ENCODE peak calls at places on chromosomes 1 and 21, in seven cellular contexts. C is kidney, V is BJ, A is stomach, F is HCT116, B is MM.1S, I is OCI-LY7. E is an unnamed sample.

GRCh38 chr1:187047298-187047697 is 218.5 kb downstream of the PLA2G4A start:
- DNase-seq in V (no peak), A (no peak), B (no peak), F (no peak), C (no peak), I (no peak), E (no peak)

GRCh38 chr21:31132574-31133242 is 94.4 kb upstream of the KRTAP19-8 start:
- DNase-seq in F (no peak), C (no peak), I (no peak), B (peak), A (no peak), V (no peak), E (peak)

GRCh38 chr1:77538956-77539509 is 143.4 kb downstream of the ZZZ3 start:
- DNase-seq in C (no peak), F (no peak), V (peak), B (no peak), I (no peak), A (no peak), E (peak)

GRCh38 chr21:15135867-15136629 is 71.2 kb upstream of the NRIP1 start:
- DNase-seq in A (no peak), I (no peak), B (no peak), V (no peak), F (no peak), C (no peak), E (no peak)

GRCh38 chr1:33684346-33685122 is 179.3 kb upstream of the HMGB4 start:
- DNase-seq in C (no peak), V (no peak), F (no peak), A (no peak), B (no peak), I (no peak), E (no peak)

GRCh38 chr1:225428066-225428878 is 434 bp upstream of the LBR start:
- DNase-seq in C (peak), A (peak), V (peak), F (peak), I (peak), B (peak), E (peak)

GRCh38 chr1:232793944-232794343 is 11.3 kb upstream of the MAP10 start:
- DNase-seq in F (peak), I (no peak), A (no peak), C (no peak), V (peak), B (peak), E (peak)

GRCh38 chr1:163205513-163205912 is 2.8 kb upstream of the RGS5 start:
- DNase-seq in A (no peak), B (no peak), F (no peak), I (no peak), V (peak), C (no peak), E (no peak)

GRCh38 chr1:60102691-60103090 is 29.1 kb upstream of the C1orf87 start:
- DNase-seq in F (no peak), A (no peak), C (no peak), I (no peak), V (no peak), B (no peak), E (no peak)

GRCh38 chr1:223270155-223270554 is 93.8 kb downstream of the SUSD4 start:
- DNase-seq in B (no peak), I (no peak), V (no peak), C (no peak), F (no peak), A (peak), E (no peak)

GRCh38 chr1:242523282-242523967 is 1.1 kb downstream of the PLD5 start:
- DNase-seq in A (no peak), I (no peak), C (no peak), B (no peak), V (no peak), F (no peak), E (no peak)

GRCh38 chr1:52659851-52660596 is 27.1 kb downstream of the SHISAL2A start:
- DNase-seq in B (no peak), A (no peak), V (no peak), F (no peak), C (no peak), I (no peak), E (no peak)

GRCh38 chr1:207034208-207034607 is 1.7 kb upstream of the C1orf116 start:
- DNase-seq in F (no peak), C (no peak), I (no peak), B (no peak), V (no peak), A (no peak), E (no peak)

GRCh38 chr1:91080650-91081049 is 58.8 kb upstream of the ZNF644 start:
- DNase-seq in F (no peak), I (no peak), V (no peak), A (no peak), B (no peak), C (no peak), E (peak)

GRCh38 chr1:22255341-22256212 is 112.7 kb upstream of the WNT4 start:
- DNase-seq in V (no peak), C (no peak), F (no peak), B (no peak), I (no peak), A (peak), E (no peak)

GRCh38 chr1:53685272-53686051 is 53.5 kb downstream of the GLIS1 start:
- DNase-seq in A (no peak), F (no peak), I (no peak), C (no peak), V (no peak), B (no peak), E (no peak)

GRCh38 chr1:7727816-7728477 is 43.1 kb upstream of the VAMP3 start:
- DNase-seq in B (no peak), C (no peak), F (no peak), I (no peak), A (no peak), V (no peak), E (no peak)

GRCh38 chr1:145878724-145879123 is 6.9 kb downstream of the ANKRD35 start:
- DNase-seq in C (no peak), F (no peak), A (no peak), I (no peak), B (no peak), V (no peak), E (no peak)

GRCh38 chr1:88801575-88802208 is 89.7 kb downstream of the GTF2B start:
- DNase-seq in I (no peak), V (no peak), A (no peak), C (no peak), F (no peak), B (no peak), E (peak)

GRCh38 chr1:212218911-212219310 is 66.3 kb upstream of the PPP2R5A start:
- DNase-seq in C (no peak), I (peak), A (no peak), F (no peak), V (peak), B (peak), E (peak)

GRCh38 chr1:96987186-96987703 is 265.7 kb downstream of the PTBP2 start:
- DNase-seq in A (no peak), B (no peak), I (no peak), C (no peak), F (no peak), V (no peak), E (no peak)

GRCh38 chr1:30744060-30744756 is 13.4 kb downstream of the LAPTM5 start:
- DNase-seq in I (peak), C (peak), A (no peak), F (no peak), V (no peak), B (peak), E (peak)

GRCh38 chr1:215932558-215932957 is 365.5 kb downstream of the KCTD3 start:
- DNase-seq in F (no peak), V (no peak), I (no peak), C (no peak), B (no peak), A (no peak), E (no peak)

GRCh38 chr1:212782422-212783154 is 9.0 kb downstream of the NSL1 start:
- DNase-seq in I (peak), F (no peak), C (no peak), V (no peak), A (no peak), B (peak), E (peak)

GRCh38 chr1:10438677-10439163 is 8.5 kb downstream of the CENPS start:
- DNase-seq in I (no peak), V (no peak), A (no peak), C (no peak), F (no peak), B (no peak), E (no peak)

GRCh38 chr1:17919525-17920439 is 164.6 kb downstream of the ACTL8 start:
- DNase-seq in B (peak), V (no peak), A (peak), F (peak), I (peak), C (no peak), E (peak)

GRCh38 chr1:228346731-228347130 is 59.9 kb downstream of the TRIM11 start:
- DNase-seq in B (no peak), F (no peak), A (no peak), I (no peak), C (no peak), V (no peak), E (no peak)

GRCh38 chr1:150557813-150558212 is 8.6 kb downstream of the ADAMTSL4 start:
- DNase-seq in A (no peak), C (no peak), V (no peak), F (no peak), I (no peak), B (no peak), E (no peak)

GRCh38 chr1:246809473-246809872 is 85.3 kb downstream of the SCCPDH start:
- DNase-seq in C (no peak), B (no peak), F (no peak), V (no peak), I (no peak), A (no peak), E (no peak)

GRCh38 chr1:97849350-97850339 is 71.2 kb downstream of the DPYD start:
- DNase-seq in V (peak), C (no peak), F (no peak), I (no peak), B (peak), A (no peak), E (peak)

GRCh38 chr1:161738627-161739287 is 10.8 kb upstream of the DUSP12 start:
- DNase-seq in V (no peak), C (peak), F (peak), B (peak), I (peak), A (peak), E (peak)

DNA sequence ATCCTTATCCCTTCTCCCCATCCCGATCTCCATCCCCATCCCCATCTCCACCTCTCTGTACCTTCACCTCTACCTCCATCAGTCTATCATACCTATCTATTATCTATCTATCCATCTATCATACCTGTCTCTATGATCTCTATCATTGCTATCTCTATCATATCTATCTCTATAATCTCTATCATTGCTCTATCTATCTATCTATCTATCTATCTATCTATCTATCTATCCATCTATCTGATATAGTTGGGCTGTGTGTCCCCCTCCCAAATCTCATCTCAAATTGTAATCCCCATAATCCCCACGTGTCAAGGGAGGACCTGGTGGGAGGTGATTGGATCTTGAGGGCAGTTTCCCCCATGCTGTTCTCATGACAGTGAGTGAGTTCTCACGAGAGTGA is 97.9 kb upstream of the PAXBP1 start:
- DNase-seq in V (no peak), B (no peak), A (no peak), C (no peak), F (no peak), I (no peak), E (no peak)
- H3K4me3 ChIP-seq in V (no peak), B (no peak), A (no peak), C (no peak), F (no peak), I (no peak), E (no peak)

GRCh38 chr1:154966111-154966510 is 4.4 kb downstream of the SHC1 start:
- DNase-seq in B (no peak), V (no peak), I (no peak), F (no peak), A (no peak), C (peak), E (no peak)
- H3K4me3 ChIP-seq in B (no peak), V (no peak), I (no peak), F (no peak), A (no peak), C (no peak), E (no peak)

GRCh38 chr1:234837713-234838112 is 227.7 kb upstream of the IRF2BP2 start:
- DNase-seq in F (no peak), C (no peak), A (no peak), V (no peak), B (no peak), I (no peak), E (no peak)

GRCh38 chr1:234838182-234838581 is 228.2 kb upstream of the IRF2BP2 start:
- DNase-seq in C (no peak), A (no peak), V (no peak), I (peak), F (no peak), B (no peak), E (no peak)

GRCh38 chr1:234835239-234835638 is 225.3 kb upstream of the IRF2BP2 start:
- DNase-seq in B (no peak), I (no peak), F (no peak), C (no peak), A (no peak), V (no peak), E (no peak)

GRCh38 chr1:234836786-234837185 is 226.8 kb upstream of the IRF2BP2 start:
- DNase-seq in B (no peak), F (no peak), A (no peak), C (no peak), I (no peak), V (no peak), E (no peak)

GRCh38 chr1:234836045-234836681 is 226.2 kb upstream of the IRF2BP2 start:
- DNase-seq in C (no peak), I (no peak), V (no peak), A (no peak), F (no peak), B (no peak), E (no peak)
- H3K4me3 ChIP-seq in C (no peak), I (no peak), V (no peak), A (no peak), F (no peak), B (no peak), E (no peak)

GRCh38 chr21:32307706-32308105 is 9.1 kb downstream of the MRAP start:
- DNase-seq in I (no peak), C (no peak), B (no peak), F (no peak), V (no peak), A (no peak), E (no peak)

GRCh38 chr21:32302560-32302959 is 3.9 kb downstream of the MRAP start:
- DNase-seq in V (no peak), A (no peak), C (no peak), B (no peak), F (no peak), I (no peak), E (no peak)

GRCh38 chr21:32303385-32303784 is 4.7 kb downstream of the MRAP start:
- DNase-seq in C (no peak), F (no peak), A (no peak), I (no peak), V (no peak), B (no peak), E (no peak)

GRCh38 chr21:32306021-32306780 is 7.5 kb downstream of the MRAP start:
- DNase-seq in C (no peak), F (no peak), V (no peak), I (no peak), A (no peak), B (no peak), E (no peak)

DNA sequence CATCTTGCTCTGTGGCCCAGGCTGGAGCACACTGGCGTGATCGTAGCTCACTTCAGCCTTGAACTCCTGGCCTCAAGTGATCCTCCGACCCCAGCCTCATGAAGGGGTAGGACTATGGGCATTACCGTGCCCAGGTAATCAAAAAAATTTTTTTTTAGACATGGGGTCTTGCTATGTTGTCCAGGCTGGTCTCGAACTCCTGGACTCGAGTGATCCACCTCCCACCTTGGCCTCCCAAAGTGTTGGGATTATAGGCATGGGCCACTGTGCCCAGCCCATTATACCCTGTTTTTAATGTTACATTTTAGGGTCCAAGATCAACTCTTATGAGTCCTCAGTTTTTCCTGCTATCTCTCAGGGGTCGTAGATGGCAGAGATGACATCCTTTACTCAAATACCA is 6.3 kb downstream of the MRAP start:
- DNase-seq in C (no peak), V (no peak), F (no peak), I (no peak), A (no peak), B (no peak), E (no peak)
- H3K4me3 ChIP-seq in C (no peak), V (no peak), F (no peak), I (no peak), A (no peak), B (no peak), E (no peak)

DNA sequence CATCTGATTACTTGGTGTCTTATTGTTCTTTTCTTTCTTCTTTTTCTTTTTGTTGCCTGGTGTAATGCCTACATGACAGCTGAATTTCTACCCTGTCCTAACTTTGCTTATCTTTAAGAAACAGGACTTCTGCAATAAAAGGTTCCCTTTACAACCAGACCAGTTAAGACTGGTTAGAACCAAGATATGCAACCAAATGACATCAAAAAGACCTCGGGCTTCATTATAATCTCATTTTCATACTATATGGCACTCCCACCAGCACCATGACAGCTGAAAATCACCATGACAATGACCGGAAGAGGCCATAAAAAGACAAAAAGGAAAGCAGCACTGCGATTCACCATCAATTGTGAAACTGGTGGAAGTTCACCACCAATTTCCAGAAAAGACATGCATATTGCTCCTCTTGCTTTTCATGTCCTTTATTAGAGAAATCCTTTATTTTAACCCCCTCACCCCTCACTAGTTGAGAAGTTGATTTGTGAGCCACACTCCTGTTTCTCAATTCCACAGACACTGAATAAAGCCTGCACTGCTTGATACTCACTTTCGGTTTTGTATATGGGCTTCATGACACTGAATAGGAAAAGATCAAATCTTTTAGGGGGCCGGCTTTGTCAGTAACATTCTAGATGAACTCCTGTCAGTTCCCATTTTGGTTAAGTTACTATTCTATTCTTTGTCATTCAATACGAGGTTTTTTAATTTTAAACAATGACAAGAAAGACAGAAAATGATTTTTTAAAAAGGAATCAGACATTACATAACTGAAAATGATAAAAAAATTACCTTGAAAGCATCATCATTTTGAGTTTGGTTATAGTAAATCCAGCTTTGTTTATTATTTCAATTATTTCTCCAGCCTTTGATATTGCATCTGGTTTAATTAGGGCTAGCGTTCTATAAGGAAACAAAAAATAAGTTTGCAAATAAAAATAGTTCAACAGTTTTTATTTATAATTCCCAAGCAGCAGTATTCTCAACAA is 58.1 kb downstream of the NME7 start:
- DNase-seq in C (no peak), B (peak), A (no peak), F (no peak), I (no peak), V (no peak), E (peak)
- H3K4me3 ChIP-seq in C (no peak), B (peak), A (no peak), F (no peak), I (no peak), V (no peak), E (peak)

GRCh38 chr21:45984584-45985095 is 3.1 kb downstream of the COL6A1 start:
- DNase-seq in B (no peak), A (no peak), F (no peak), I (no peak), V (no peak), C (no peak), E (no peak)

GRCh38 chr21:45987121-45987711 is 5.6 kb downstream of the COL6A1 start:
- DNase-seq in A (no peak), I (no peak), B (no peak), F (no peak), C (peak), V (no peak), E (no peak)

GRCh38 chr21:45988366-45989347 is 7.1 kb downstream of the COL6A1 start:
- DNase-seq in C (peak), I (no peak), A (no peak), B (no peak), F (no peak), V (no peak), E (no peak)

GRCh38 chr21:45985471-45986315 is 4.1 kb downstream of the COL6A1 start:
- DNase-seq in C (peak), B (no peak), V (no peak), F (no peak), A (no peak), I (no peak), E (no peak)

DNA sequence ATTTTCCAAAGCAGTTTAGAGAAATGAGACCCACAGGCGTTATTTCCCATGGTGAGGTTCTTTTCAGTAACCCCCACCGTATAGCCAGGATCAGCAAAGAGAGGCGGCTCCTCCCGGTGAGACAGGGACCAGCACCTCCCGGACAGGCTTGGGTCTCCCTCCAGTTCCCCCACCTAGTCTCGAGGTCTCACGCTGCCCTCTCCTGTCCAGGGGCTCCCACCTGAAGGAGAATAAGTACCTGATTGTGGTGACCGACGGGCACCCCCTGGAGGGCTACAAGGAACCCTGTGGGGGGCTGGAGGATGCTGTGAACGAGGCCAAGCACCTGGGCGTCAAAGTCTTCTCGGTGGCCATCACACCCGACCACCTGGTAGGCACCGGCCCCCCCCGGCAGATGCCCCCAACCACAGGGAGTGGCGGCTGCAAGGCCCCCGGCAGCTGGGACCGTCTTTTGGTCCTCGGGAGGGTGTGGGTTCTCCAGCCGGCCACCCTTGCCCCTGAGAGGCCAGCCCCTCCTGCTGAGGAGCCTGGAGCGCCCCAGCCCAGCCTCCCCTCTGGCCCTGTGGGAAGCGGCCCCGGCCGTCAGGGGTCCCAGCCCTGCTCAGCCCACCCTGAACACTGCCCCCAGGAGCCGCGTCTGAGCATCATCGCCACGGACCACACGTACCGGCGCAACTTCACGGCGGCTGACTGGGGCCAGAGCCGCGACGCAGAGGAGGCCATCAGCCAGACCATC is 4.9 kb downstream of the COL6A1 start:
- DNase-seq in I (no peak), F (no peak), A (no peak), V (no peak), C (peak), B (no peak), E (no peak)
- H3K4me3 ChIP-seq in I (no peak), F (no peak), A (no peak), V (no peak), C (no peak), B (no peak), E (no peak)